ENCODE peak calls at places on chromosomes 7 and 10, in seven cellular contexts. Z, O, E, C, T, N and J are unnamed samples. For H3K27me3, the result is how much of the 10 kb centered on the place peaks cover.

GRCh38 chr10:89615824-89616223 is 29.2 kb downstream of the PANK1 start:
- DNase-seq in E (no peak), N (no peak), Z (no peak), T (no peak), O (no peak), C (no peak), J (no peak)

GRCh38 chr10:110081914-110082313 is 74.1 kb downstream of the ADD3 start:
- DNase-seq in E (no peak), T (no peak), N (no peak), O (peak), Z (no peak), C (peak), J (no peak)

GRCh38 chr7:88095-88926 is 104.1 kb upstream of the FAM20C start:
- DNase-seq in E (no peak), T (no peak), O (peak), N (peak), C (no peak), Z (no peak), J (no peak)

GRCh38 chr7:148304456-148304855 is 286.1 kb upstream of the C7orf33 start:
- DNase-seq in T (no peak), O (no peak), Z (no peak), E (no peak), N (no peak), C (no peak), J (no peak)

GRCh38 chr10:53491774-53492173 is 719.2 kb upstream of the MBL2 start:
- DNase-seq in E (no peak), C (no peak), T (no peak), N (no peak), Z (no peak), O (no peak), J (no peak)

GRCh38 chr7:64314493-64315020 is 796 bp downstream of the ZNF736 start:
- DNase-seq in T (no peak), E (no peak), O (no peak), Z (no peak), C (no peak), N (no peak), J (no peak)

GRCh38 chr7:33087356-33087755 is 21.8 kb downstream of the RP9 start:
- DNase-seq in C (no peak), O (no peak), Z (no peak), N (no peak), E (no peak), T (no peak), J (no peak)

GRCh38 chr7:134907639-134908038 is 78.7 kb upstream of the AGBL3 start:
- DNase-seq in C (peak), O (no peak), Z (no peak), N (no peak), E (peak), T (no peak), J (no peak)

GRCh38 chr7:156160811-156161210 is 348.5 kb upstream of the SHH start:
- DNase-seq in T (no peak), O (no peak), E (no peak), N (peak), Z (peak), C (no peak), J (no peak)

GRCh38 chr10:49135575-49136313 is 1.9 kb upstream of the FAM170B start:
- DNase-seq in E (no peak), N (no peak), C (no peak), T (no peak), Z (no peak), O (no peak), J (no peak)

GRCh38 chr10:49134327-49134726 is 506 bp upstream of the FAM170B start:
- DNase-seq in C (no peak), O (no peak), T (no peak), E (no peak), N (no peak), Z (no peak), J (no peak)

GRCh38 chr10:49138361-49138891 is 4.6 kb upstream of the FAM170B start:
- DNase-seq in C (peak), O (no peak), T (no peak), N (peak), Z (no peak), E (no peak), J (no peak)

GRCh38 chr10:49139000-49139865 is 5.4 kb upstream of the FAM170B start:
- DNase-seq in E (no peak), C (no peak), Z (no peak), O (no peak), N (no peak), T (peak), J (no peak)

DNA sequence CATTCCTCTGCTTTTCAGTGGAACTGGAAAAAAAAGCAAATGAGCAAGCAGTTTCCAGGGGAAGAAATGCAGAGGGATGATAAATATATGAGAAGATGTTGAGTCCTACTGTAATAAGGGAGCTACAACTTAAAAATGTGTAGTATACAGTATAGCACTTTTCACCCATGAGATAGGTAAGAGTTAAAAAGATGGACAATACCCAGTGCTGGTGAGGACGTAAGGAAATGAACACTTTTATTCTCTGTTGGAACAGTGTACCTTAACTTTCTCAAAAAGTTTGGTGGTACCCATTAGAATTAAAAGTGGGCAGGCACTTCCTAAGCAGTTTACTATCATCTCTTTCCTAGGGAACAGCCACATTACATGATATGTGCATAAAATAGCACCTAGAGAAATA is 2.7 kb upstream of the FAM170B start:
- DNase-seq in E (no peak), O (no peak), T (no peak), Z (no peak), N (no peak), C (no peak), J (no peak)
- H3K27ac ChIP-seq in E (peak), O (no peak), T (no peak), Z (no peak), N (peak), C (no peak), J (no peak)

GRCh38 chr10:15208221-15208620 is 39.7 kb upstream of the NMT2 start:
- DNase-seq in Z (no peak), O (no peak), E (no peak), T (no peak), C (no peak), N (no peak), J (no peak)

GRCh38 chr10:15211464-15211979 is 43.0 kb upstream of the NMT2 start:
- DNase-seq in N (no peak), Z (no peak), C (no peak), T (no peak), E (no peak), O (no peak), J (no peak)

GRCh38 chr10:15210521-15210920 is 42.0 kb upstream of the NMT2 start:
- DNase-seq in Z (no peak), E (no peak), N (no peak), C (no peak), O (no peak), T (no peak), J (no peak)

GRCh38 chr10:15213461-15213861 is 45.0 kb upstream of the NMT2 start:
- DNase-seq in T (no peak), O (no peak), N (no peak), E (no peak), C (no peak), Z (no peak), J (no peak)

GRCh38 chr10:15209827-15210509 is 41.5 kb upstream of the NMT2 start:
- DNase-seq in Z (peak), O (no peak), E (peak), N (peak), C (peak), T (peak), J (peak)
- TF ChIP-seq CTCF in Z (no peak), O (peak), E (peak), N (peak), C (peak), T (peak), J (peak)

DNA sequence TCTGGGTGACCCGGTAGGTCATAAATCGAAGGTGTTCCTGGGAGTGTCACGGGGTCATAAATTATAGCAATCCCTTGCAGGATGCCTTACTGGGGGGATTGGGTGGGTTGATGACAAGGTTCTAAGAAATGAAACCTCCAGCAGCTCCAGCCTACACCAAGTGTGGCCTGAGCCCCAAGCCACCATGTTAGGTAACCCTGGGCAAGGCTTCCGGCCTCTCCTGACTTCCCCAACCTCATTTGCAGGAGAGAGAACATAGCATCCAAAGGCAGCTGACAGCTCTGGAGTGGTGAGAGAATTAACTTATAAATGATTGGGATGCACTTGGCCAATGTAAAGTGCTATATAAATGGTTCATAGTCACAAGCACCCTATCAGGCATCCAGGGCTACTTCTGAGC is 52.8 kb upstream of the TMEM273 start:
- DNase-seq in E (no peak), O (no peak), C (no peak), Z (no peak), N (no peak), T (no peak), J (no peak)
- H3K27me3 ChIP-seq in E (under half), O (half or more), C (under half), Z (under half), N (under half), T (under half), J (under half)

GRCh38 chr7:44990520-44991023 is 9.4 kb upstream of the CCM2 start:
- DNase-seq in O (no peak), E (no peak), Z (no peak), C (no peak), T (no peak), N (no peak), J (no peak)
- H3K27ac ChIP-seq in O (no peak), E (peak), Z (peak), C (peak), T (no peak), N (peak), J (no peak)

GRCh38 chr10:24465899-24466615 is 257.1 kb downstream of the KIAA1217 start:
- DNase-seq in O (peak), N (peak), T (no peak), E (peak), Z (peak), C (peak), J (no peak)

GRCh38 chr10:24465124-24465874 is 256.4 kb downstream of the KIAA1217 start:
- DNase-seq in T (no peak), Z (peak), E (peak), O (no peak), C (peak), N (peak), J (no peak)

GRCh38 chr10:24467094-24467493 is 256.6 kb downstream of the ARHGAP21 start:
- DNase-seq in E (no peak), Z (no peak), T (no peak), O (no peak), C (no peak), N (no peak), J (no peak)

GRCh38 chr10:24467605-24468004 is 256.1 kb downstream of the ARHGAP21 start:
- DNase-seq in C (no peak), Z (no peak), N (no peak), T (no peak), E (no peak), O (no peak), J (no peak)

DNA sequence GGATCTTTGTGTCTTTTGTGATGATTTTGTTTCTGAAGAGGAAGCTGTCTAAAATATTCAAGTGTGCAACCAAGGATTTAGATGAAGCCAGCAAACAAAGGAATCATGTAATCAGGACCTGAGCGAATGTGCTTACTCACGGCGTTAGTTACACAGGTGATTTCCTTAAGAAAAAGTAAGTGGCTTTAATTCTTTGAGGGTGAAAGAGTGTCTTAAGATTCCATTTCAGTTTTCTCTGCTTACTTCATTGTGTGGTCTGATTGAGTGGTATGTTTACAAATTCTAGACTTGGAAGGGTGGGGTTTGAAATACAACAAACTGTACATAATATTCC is 257.1 kb downstream of the ARHGAP21 start:
- DNase-seq in N (no peak), O (peak), Z (no peak), C (no peak), T (no peak), E (no peak), J (no peak)
- TF ChIP-seq CTCF in N (no peak), O (no peak), Z (no peak), C (no peak), T (no peak), E (no peak), J (no peak)

DNA sequence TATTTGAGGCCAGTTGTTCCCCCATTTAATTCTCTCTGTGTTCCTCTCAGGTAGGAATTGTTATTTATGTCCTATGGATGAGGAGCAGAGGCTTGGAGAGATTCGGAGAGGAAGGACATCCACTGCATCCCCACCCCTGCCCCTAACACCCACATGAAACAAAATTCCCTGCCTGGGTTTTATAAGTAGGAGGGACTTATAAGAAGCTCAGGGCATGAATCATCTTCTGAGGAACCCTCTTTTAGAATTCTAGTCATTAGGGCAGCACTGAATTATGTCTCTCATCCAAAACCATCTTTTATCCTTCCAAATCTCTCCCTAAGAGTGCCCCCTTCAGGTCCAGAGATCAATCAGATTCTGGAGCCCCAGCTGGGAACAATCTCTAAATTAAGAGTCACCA is 5.0 kb downstream of the CHAT start:
- DNase-seq in N (no peak), E (no peak), Z (no peak), C (no peak), T (no peak), O (no peak), J (no peak)
- H3K27me3 ChIP-seq in N (half or more), E (half or more), Z (under half), C (under half), T (under half), O (under half), J (half or more)